ENCODE peak calls at places on chromosomes 2 and 18, in six cellular contexts. L is lower leg skin, M is GM10248, C is astrocyte of the spinal cord, O is AML-193, W is body of pancreas. A is an unnamed sample.

GRCh38 chr2:226077841-226078240 is 678.3 kb downstream of the NYAP2 start:
- DNase-seq in O (no peak), C (no peak), W (no peak), M (no peak), L (no peak), A (no peak)

GRCh38 chr2:227889336-227889735 is 17.9 kb downstream of the DAW1 start:
- DNase-seq in W (no peak), C (no peak), L (no peak), O (no peak), M (no peak), A (no peak)

GRCh38 chr2:240278661-240279060 is 138.2 kb upstream of the OTOS start:
- DNase-seq in M (no peak), C (no peak), O (no peak), W (no peak), L (no peak), A (no peak)

GRCh38 chr18:44973282-44973681 is 292.6 kb downstream of the SETBP1 start:
- DNase-seq in M (no peak), C (peak), L (no peak), W (no peak), O (no peak), A (no peak)

GRCh38 chr2:227293531-227293930 is 31.5 kb upstream of the MFF start:
- DNase-seq in O (no peak), M (no peak), C (no peak), L (no peak), W (peak), A (no peak)

GRCh38 chr2:9560628-9561027 is 5.0 kb upstream of the ADAM17 start:
- DNase-seq in M (no peak), C (no peak), L (no peak), W (no peak), O (no peak), A (no peak)

GRCh38 chr18:21167641-21168372 is 56.2 kb upstream of the ROCK1 start:
- DNase-seq in M (no peak), W (peak), C (peak), O (no peak), L (no peak), A (no peak)

GRCh38 chr18:62721837-62722795 is 6.8 kb downstream of the PHLPP1 start:
- DNase-seq in M (no peak), L (no peak), W (no peak), O (no peak), C (peak), A (no peak)

GRCh38 chr2:119879502-119879901 is 119.8 kb downstream of the PTPN4 start:
- DNase-seq in L (no peak), O (no peak), M (no peak), C (no peak), W (no peak), A (no peak)

GRCh38 chr2:151374426-151374825 is 17.0 kb downstream of the TNFAIP6 start:
- DNase-seq in M (peak), L (no peak), C (peak), O (no peak), W (no peak), A (peak)

GRCh38 chr18:5285326-5285725 is 10.2 kb downstream of the ZBTB14 start:
- DNase-seq in L (no peak), W (no peak), O (no peak), M (no peak), C (no peak), A (no peak)

GRCh38 chr2:188003800-188004199 is 287.9 kb upstream of the GULP1 start:
- DNase-seq in L (no peak), C (no peak), O (no peak), W (no peak), M (no peak), A (no peak)

GRCh38 chr2:85009019-85009618 is 38.2 kb downstream of the KCMF1 start:
- DNase-seq in O (peak), M (no peak), C (no peak), W (no peak), L (no peak), A (no peak)

GRCh38 chr2:51812138-51812866 is 780.4 kb upstream of the NRXN1 start:
- DNase-seq in M (no peak), O (no peak), C (peak), L (no peak), W (no peak), A (no peak)

GRCh38 chr2:97267411-97268074 is 154.6 kb downstream of the ANKRD36 start:
- DNase-seq in C (no peak), O (no peak), M (peak), L (peak), W (peak), A (no peak)

GRCh38 chr2:240648650-240649275 is 23.5 kb downstream of the GPR35 start:
- DNase-seq in L (peak), O (no peak), C (no peak), W (no peak), M (peak), A (no peak)

GRCh38 chr2:44342854-44343253 is 18.4 kb downstream of the PREPL start:
- DNase-seq in M (no peak), C (no peak), W (no peak), L (no peak), O (no peak), A (no peak)

GRCh38 chr2:189178726-189179606 is 595 bp downstream of the COL5A2 start:
- DNase-seq in C (peak), O (no peak), W (no peak), M (no peak), L (no peak), A (no peak)

GRCh38 chr2:105780606-105781005 is 35.9 kb downstream of the NCK2 start:
- DNase-seq in O (no peak), L (peak), M (no peak), W (no peak), C (no peak), A (no peak)

A was measured in GM04503.